ENCODE peak calls at places on chromosomes 6 and 20, in five cellular contexts. D, J, M, V and Z are unnamed samples. For H3K4me1, the result is how much of the 10 kb centered on the place peaks cover.

GRCh38 chr6:37054580-37054979 is 49.1 kb downstream of the FGD2 start:
- DNase-seq in J (no peak), D (no peak), V (no peak), M (no peak), Z (no peak)

GRCh38 chr6:15569035-15569995 is 93.5 kb downstream of the DTNBP1 start:
- DNase-seq in M (no peak), V (no peak), J (no peak), D (no peak), Z (no peak)

GRCh38 chr20:19661717-19662637 is 96.1 kb upstream of the RIN2 start:
- DNase-seq in M (peak), D (peak), J (peak), V (peak), Z (peak)

GRCh38 chr20:23349338-23350006 is 1.1 kb upstream of the NXT1 start:
- DNase-seq in M (no peak), D (peak), J (no peak), V (peak), Z (no peak)

GRCh38 chr20:62946918-62947317 is 5.6 kb upstream of the SLC17A9 start:
- DNase-seq in J (no peak), V (no peak), M (no peak), D (no peak), Z (no peak)

GRCh38 chr6:158441639-158442308 is 118.1 kb upstream of the TMEM181 start:
- DNase-seq in V (no peak), M (no peak), D (no peak), J (no peak), Z (no peak)

GRCh38 chr20:37336369-37337207 is 9.4 kb upstream of the SRC start:
- DNase-seq in J (no peak), D (no peak), V (no peak), M (no peak), Z (no peak)

GRCh38 chr6:14772188-14772587 is 473.7 kb upstream of the JARID2 start:
- DNase-seq in V (no peak), M (no peak), D (no peak), J (no peak), Z (no peak)

GRCh38 chr20:4216142-4216735 is 200.9 kb upstream of the RNF24 start:
- DNase-seq in D (no peak), V (no peak), M (no peak), J (no peak), Z (no peak)

GRCh38 chr6:136250686-136251008 is 536 bp upstream of the MTFR2 start:
- DNase-seq in M (no peak), J (no peak), D (no peak), V (no peak), Z (no peak)
- H3K27ac ChIP-seq in M (no peak), J (peak), D (peak), V (peak), Z (no peak)

DNA sequence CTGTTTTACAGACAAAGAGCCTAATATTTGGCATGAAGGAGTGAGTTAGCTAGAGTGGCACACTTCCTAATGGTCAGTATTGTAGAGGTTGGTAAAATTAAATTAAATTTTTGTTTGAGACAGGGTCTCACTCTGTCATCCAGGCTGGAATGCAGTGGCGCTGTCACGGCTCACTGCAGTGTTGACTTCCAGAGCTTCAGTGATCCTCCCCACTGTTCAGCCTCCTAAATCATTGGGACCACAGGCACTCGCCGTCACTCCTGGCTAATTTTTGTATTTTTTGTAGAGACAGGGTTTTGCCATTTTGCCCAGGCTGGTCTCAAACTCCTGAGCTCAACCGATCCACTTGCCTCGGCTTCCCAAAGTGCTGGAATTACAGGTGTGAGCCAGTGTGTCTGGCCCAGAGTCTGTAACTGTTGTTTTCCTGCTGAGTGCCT is 70.9 kb downstream of the SCAND1 start:
- DNase-seq in J (no peak), D (peak), V (no peak), M (no peak), Z (peak)
- H3K4me3 ChIP-seq in J (peak), D (peak), V (peak), M (no peak), Z (no peak)

GRCh38 chr20:57437267-57437666 is 46.1 kb downstream of the RBM38 start:
- DNase-seq in D (no peak), J (no peak), M (peak), V (no peak), Z (no peak)
- H3K4me1 ChIP-seq in D (under half), J (under half), M (under half), V (under half), Z (under half)

GRCh38 chr20:61260905-61261304 is 8.8 kb downstream of the CDH4 start:
- DNase-seq in V (no peak), M (no peak), J (no peak), D (peak), Z (no peak)
- H3K27ac ChIP-seq in V (no peak), M (no peak), J (no peak), D (no peak), Z (no peak)

GRCh38 chr6:154242617-154243357 is 113.8 kb downstream of the IPCEF1 start:
- DNase-seq in D (no peak), J (no peak), M (no peak), V (no peak), Z (no peak)

GRCh38 chr6:154247119-154247814 is 109.3 kb downstream of the IPCEF1 start:
- DNase-seq in D (no peak), J (no peak), M (no peak), V (no peak), Z (no peak)

GRCh38 chr6:154246723-154247118 is 109.9 kb downstream of the IPCEF1 start:
- DNase-seq in D (no peak), V (no peak), J (no peak), M (no peak), Z (no peak)

GRCh38 chr6:154243793-154244768 is 112.5 kb downstream of the IPCEF1 start:
- DNase-seq in D (no peak), J (no peak), V (no peak), M (no peak), Z (no peak)

DNA sequence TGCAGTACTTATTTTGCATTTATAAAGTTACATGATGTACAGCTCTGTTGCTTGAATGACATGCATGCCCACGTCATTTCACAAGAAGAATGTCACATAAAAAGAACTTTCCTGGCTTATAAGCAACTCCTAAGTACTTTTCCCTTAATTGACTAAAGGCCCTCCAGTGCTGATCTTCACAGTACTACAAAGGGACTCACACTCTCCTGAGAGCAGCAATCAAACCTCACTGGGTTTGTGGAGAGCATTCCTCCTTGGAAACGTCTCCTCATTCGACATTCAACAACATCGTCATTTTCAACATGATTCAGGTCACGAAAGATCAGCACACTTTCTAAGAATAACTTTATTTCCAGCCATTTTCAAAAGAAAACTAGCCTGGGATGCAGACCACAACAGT is 111.1 kb downstream of the IPCEF1 start:
- DNase-seq in J (no peak), V (no peak), D (no peak), M (no peak), Z (no peak)
- H3K4me3 ChIP-seq in J (no peak), V (no peak), D (no peak), M (no peak), Z (no peak)

GRCh38 chr6:23841116-23841515 is 284.9 kb upstream of the NRSN1 start:
- DNase-seq in V (no peak), M (no peak), J (no peak), D (no peak), Z (no peak)

DNA sequence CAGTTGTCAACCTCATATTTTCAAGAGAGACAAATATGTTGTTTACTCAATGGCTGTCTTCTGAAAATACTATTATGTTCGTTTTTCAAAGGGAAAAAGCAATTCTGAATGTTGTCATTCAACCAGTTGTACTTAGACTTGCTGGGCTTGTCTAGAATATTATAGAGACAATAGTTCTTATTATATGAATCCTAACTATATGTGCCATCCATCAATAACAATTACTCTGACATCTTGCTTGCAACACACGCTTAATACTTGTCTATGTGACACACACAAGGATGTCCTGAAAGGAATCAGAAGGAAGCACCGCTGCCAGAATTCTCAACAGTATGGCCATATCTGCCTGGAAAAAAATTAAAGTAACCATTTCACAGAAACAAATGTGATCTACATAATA is 283.3 kb upstream of the NRSN1 start:
- DNase-seq in V (no peak), J (no peak), D (no peak), M (no peak), Z (no peak)
- H3K4me1 ChIP-seq in V (under half), J (under half), D (under half), M (under half), Z (under half)

DNA sequence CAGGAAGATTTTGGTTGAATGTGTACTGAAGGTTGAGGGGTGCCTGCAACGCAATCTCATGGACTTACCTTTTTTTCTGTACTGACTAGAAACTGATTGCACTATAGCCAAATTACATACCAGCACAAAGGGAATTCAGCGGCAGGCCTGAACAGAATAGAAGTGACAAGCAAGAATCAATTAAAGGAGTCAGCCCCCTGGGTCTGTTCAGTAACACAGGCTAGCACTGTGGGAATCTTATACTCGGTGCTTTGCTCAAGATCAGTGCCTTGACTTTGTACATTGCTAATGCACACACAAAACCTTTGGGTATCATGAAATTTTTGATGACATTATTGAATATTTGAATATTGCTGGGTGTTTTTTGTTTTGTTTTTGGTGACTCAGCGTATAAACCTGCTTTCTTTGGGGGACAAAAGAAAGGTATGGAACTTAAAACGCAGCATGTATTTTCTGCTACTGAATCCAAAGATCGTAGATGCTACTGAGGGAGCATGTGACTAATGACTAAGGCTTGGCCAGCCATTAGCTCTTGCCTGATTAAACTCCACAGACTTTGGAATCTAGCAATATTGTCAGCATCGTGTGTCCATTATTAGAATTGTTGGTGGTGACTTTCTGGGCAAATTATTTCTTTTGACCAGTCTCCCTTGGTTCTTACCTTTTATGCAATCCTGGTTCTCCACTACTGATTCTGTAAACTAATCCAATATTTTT is 236.6 kb downstream of the ARID1B start:
- DNase-seq in J (no peak), M (no peak), V (no peak), D (no peak), Z (no peak)
- H3K27ac ChIP-seq in J (no peak), M (no peak), V (no peak), D (no peak), Z (no peak)

GRCh38 chr20:8251201-8251575 is 119.1 kb downstream of the PLCB1 start:
- DNase-seq in J (no peak), M (no peak), V (no peak), D (no peak), Z (no peak)

GRCh38 chr20:8260837-8261241 is 128.8 kb downstream of the PLCB1 start:
- DNase-seq in D (no peak), V (no peak), M (no peak), J (no peak), Z (no peak)

GRCh38 chr20:8250539-8251200 is 118.6 kb downstream of the PLCB1 start:
- DNase-seq in M (no peak), D (no peak), J (no peak), V (no peak), Z (no peak)

GRCh38 chr20:8254911-8255582 is 123.0 kb downstream of the PLCB1 start:
- DNase-seq in D (no peak), V (no peak), J (no peak), M (no peak), Z (no peak)

GRCh38 chr20:8255945-8256632 is 124.0 kb downstream of the PLCB1 start:
- DNase-seq in D (no peak), V (no peak), M (no peak), J (no peak), Z (no peak)
- H3K4me3 ChIP-seq in D (no peak), V (no peak), M (no peak), J (no peak), Z (no peak)

GRCh38 chr20:21228511-21228910 is 74.6 kb upstream of the XRN2 start:
- DNase-seq in V (no peak), D (no peak), M (no peak), J (no peak), Z (no peak)
- H3K4me1 ChIP-seq in V (under half), D (under half), M (under half), J (under half), Z (under half)

GRCh38 chr6:136440187-136440582 is 110.0 kb downstream of the MAP7 start:
- DNase-seq in D (no peak), J (peak), M (no peak), V (no peak), Z (no peak)
- H3K27ac ChIP-seq in D (no peak), J (peak), M (peak), V (peak), Z (no peak)